ENCODE peak calls at places on chromosome 13, in four cellular contexts. X, B, D and M are unnamed samples.

GRCh38 chr13:61728468-61728867 is 312.8 kb upstream of the PCDH20 start:
- DNase-seq in X (no peak), B (no peak), D (no peak), M (no peak)

GRCh38 chr13:84524586-84524985 is 642.3 kb upstream of the SLITRK1 start:
- DNase-seq in X (no peak), B (no peak), D (no peak), M (no peak)

GRCh38 chr13:27450921-27451461 is 627 bp upstream of the MTIF3 start:
- DNase-seq in X (peak), B (peak), D (no peak), M (peak)

GRCh38 chr13:100836696-100837095 is 162.1 kb upstream of the TMTC4 start:
- DNase-seq in X (no peak), B (no peak), D (no peak), M (no peak)

GRCh38 chr13:32086791-32087441 is 55.3 kb downstream of the FRY start:
- DNase-seq in X (no peak), B (peak), D (no peak), M (no peak)

GRCh38 chr13:29713841-29714240 is 118.4 kb upstream of the SLC7A1 start:
- DNase-seq in X (peak), B (peak), D (no peak), M (no peak)

GRCh38 chr13:70668293-70668692 is 560.0 kb upstream of the KLHL1 start:
- DNase-seq in X (no peak), B (peak), D (peak), M (peak)

GRCh38 chr13:44249439-44249838 is 124.2 kb upstream of the SERP2 start:
- DNase-seq in X (peak), B (peak), D (no peak), M (no peak)

GRCh38 chr13:21402586-21403307 is 56.4 kb downstream of the ZDHHC20 start:
- DNase-seq in X (peak), B (no peak), D (no peak), M (no peak)

GRCh38 chr13:42355118-42355840 is 83.3 kb downstream of the AKAP11 start:
- DNase-seq in X (no peak), B (peak), D (no peak), M (no peak)

GRCh38 chr13:89393758-89394157 is 1722.6 kb downstream of the SLITRK5 start:
- DNase-seq in X (no peak), B (no peak), D (no peak), M (no peak)

GRCh38 chr13:93422980-93423554 is 196.5 kb downstream of the GPC6 start:
- DNase-seq in X (no peak), B (no peak), D (no peak), M (no peak)

GRCh38 chr13:90105276-90105675 is 1242.2 kb upstream of the MIR17HG start:
- DNase-seq in X (no peak), B (peak), D (no peak), M (no peak)

GRCh38 chr13:26583662-26584061 is 26.2 kb downstream of the WASF3 start:
- DNase-seq in X (no peak), B (no peak), D (no peak), M (no peak)

GRCh38 chr13:110641055-110642015 is 26.0 kb downstream of the NAXD start:
- DNase-seq in X (peak), B (no peak), D (no peak), M (no peak)

DNA sequence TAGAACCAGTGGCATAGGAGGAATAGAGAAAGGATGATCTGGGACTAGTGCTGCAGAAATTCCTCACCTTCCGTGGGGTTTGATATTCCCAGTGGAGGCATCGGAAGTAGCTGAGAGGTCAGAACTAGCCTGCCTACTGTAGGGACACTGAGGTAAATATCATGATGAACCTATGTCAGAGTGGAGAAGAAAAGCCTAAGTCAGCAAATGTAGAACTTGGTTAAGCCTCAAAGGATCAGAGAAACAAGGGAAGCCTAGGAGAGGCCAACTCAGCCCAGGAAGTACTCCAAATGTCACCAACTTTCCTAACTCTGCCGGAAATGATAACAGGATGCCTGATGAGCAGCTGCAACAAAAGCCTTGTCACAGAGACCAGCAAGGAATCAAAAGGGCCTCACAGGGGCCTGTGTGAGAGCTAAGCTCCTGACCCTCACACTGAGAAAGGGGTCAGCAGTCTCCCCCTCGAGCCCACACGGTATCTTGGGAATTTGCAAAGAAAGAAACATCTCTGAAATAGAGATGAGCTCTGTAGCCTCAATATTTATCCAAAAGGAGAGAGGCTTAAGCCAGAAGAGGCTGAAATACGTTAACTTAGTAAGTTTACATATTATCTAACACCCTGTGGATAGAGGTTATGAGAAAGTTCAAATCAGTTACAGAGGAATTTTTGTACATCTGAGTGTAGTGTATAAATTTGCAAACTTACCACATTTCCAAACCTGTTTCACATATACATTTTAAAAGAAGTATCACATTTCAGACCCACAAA is 1064.4 kb downstream of the DIAPH3 start:
- DNase-seq in X (peak), B (peak), D (no peak), M (peak)
- H3K23ac ChIP-seq in X (peak), B (no peak), D (no peak), M (no peak)

DNA sequence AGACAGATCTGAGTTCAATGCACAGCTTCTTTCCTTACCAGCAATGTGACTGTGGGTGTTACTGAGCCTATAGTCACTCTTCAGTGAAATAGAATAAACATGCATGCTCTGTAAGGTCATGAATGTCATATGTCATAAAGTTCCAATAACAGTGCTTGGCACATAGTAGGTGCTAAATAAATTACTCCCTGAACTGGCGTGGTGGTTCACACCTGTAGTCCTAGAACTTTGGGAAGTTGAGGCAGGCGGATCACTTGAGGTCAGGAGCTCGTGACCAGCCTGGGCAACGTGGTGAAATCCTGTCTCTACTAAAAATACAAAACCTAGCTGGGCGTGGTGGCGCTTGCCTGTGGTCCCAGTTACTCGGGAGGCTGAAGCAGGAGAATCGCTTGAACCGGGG is 13.2 kb downstream of the WBP4 start:
- DNase-seq in X (no peak), B (no peak), D (no peak), M (no peak)
- H3K23ac ChIP-seq in X (no peak), B (no peak), D (no peak), M (no peak)

DNA sequence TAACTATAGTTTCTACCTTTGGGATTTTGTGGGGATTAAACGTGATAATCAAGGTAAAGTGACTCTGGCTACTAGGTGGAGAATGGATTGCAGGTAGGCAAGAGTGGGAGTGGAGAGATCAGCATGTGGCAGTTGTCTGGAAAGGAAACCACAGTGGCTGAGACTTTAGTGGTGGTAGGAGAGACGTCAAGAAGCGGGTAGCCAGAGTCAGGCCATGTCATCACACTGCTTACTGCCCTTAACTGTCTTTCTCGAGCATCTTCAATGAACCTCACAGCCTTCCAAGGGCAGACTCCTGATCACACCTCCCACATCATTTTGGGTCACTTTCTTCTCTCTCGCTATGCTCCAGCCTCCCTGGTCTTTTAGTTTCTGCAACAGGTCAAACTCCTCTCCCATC is 28.6 kb upstream of the MBNL2 start:
- DNase-seq in X (no peak), B (no peak), D (no peak), M (no peak)
- H3K23ac ChIP-seq in X (peak), B (no peak), D (no peak), M (no peak)

DNA sequence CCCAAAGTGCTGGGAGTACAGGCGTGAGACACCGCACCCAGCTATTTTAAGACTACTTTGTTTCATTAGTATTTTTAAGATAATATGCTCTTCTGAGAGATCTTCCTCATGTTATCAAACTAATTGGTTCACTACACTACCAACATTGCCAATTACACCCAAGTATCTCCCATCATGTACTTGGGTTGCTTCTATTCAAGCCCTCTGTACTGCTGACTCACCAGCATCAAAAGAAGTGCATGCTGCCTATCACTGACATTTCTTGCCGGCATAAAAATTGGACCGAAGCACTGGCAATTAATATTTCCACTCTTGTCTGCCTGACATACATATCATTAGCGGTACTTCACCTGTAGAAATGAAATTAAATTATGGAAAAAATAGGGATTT is 164.2 kb upstream of the NBEA start:
- DNase-seq in X (no peak), B (no peak), D (no peak), M (no peak)
- H3K23ac ChIP-seq in X (no peak), B (no peak), D (no peak), M (no peak)

GRCh38 chr13:50707533-50708096 is 135.9 kb downstream of the DLEU7 start:
- DNase-seq in X (no peak), B (no peak), D (no peak), M (no peak)
- H3K23ac ChIP-seq in X (no peak), B (no peak), D (no peak), M (no peak)